ENCODE peak calls at places on chromosome 11, in four cellular contexts. E, F, K and B are unnamed samples.
A peak's percentile ranks its signal among the peaks of the same experiment; 100 is the strongest.

GRCh38 chr11:4094348-4095291 is at the start of gene RRM1:
- DNase-seq in F (peak; percentile 97), E (peak; percentile 93), K (peak; percentile 94), B (peak; percentile 95)

GRCh38 chr11:79314906-79315689 is 125.7 kb downstream of the TENM4 start:
- DNase-seq in F (peak; percentile 6), E (no peak), K (no peak), B (peak; percentile 41)

GRCh38 chr11:48103621-48104561 is 112.7 kb upstream of the OR4B1 start:
- DNase-seq in F (no peak), K (no peak), E (no peak), B (peak; percentile 13)

GRCh38 chr11:2653930-2654739 is 45.7 kb downstream of the KCNQ1OT1 start:
- DNase-seq in E (no peak), K (peak; percentile 22), F (no peak), B (no peak)

GRCh38 chr11:3188496-3189192 is 23.5 kb upstream of the OSBPL5 start:
- DNase-seq in E (no peak), K (no peak), F (no peak), B (no peak)

GRCh38 chr11:69170704-69171103 is 15.0 kb downstream of the SMIM38 start:
- DNase-seq in F (no peak), K (no peak), E (no peak), B (no peak)

GRCh38 chr11:10913996-10914514 is 56.2 kb upstream of the ZBED5 start:
- DNase-seq in E (no peak), K (no peak), F (no peak), B (no peak)

GRCh38 chr11:44006882-44007495 is 40.8 kb upstream of the ACCSL start:
- DNase-seq in F (no peak), E (no peak), K (no peak), B (no peak)

GRCh38 chr11:131253142-131253884 is 117.1 kb upstream of the NTM start:
- DNase-seq in E (no peak), K (no peak), F (no peak), B (no peak)

GRCh38 chr11:368414-369335 is 624 bp upstream of the B4GALNT4 start:
- DNase-seq in K (peak; percentile 67), F (peak; percentile 37), E (peak; percentile 48), B (peak; percentile 18)

GRCh38 chr11:36149538-36150242 is 139.5 kb downstream of the COMMD9 start:
- DNase-seq in F (peak; percentile 90), E (peak; percentile 98), K (peak; percentile 61), B (peak; percentile 100)

GRCh38 chr11:33179431-33179830 is 18.2 kb upstream of the CSTF3 start:
- DNase-seq in F (no peak), K (no peak), E (no peak), B (no peak)

GRCh38 chr11:104813532-104813931 is 84.7 kb downstream of the CASP12 start:
- DNase-seq in K (no peak), F (no peak), E (no peak), B (no peak)

GRCh38 chr11:112655386-112655785 is 305.8 kb upstream of the NCAM1 start:
- DNase-seq in K (no peak), F (peak; percentile 1), E (no peak), B (peak; percentile 2)

GRCh38 chr11:35165416-35166368 is 26.7 kb downstream of the CD44 start:
- DNase-seq in F (no peak), E (no peak), K (no peak), B (peak; percentile 50)

GRCh38 chr11:68314886-68315580 is 2.6 kb downstream of the LRP5 start:
- DNase-seq in K (peak; percentile 57), E (no peak), F (peak; percentile 72), B (peak; percentile 59)

GRCh38 chr11:1178201-1178885 is 20.6 kb downstream of the MUC5AC start:
- DNase-seq in K (no peak), E (no peak), F (no peak), B (no peak)

GRCh38 chr11:58059011-58059358 is 28.2 kb downstream of the OR6Q1 start:
- DNase-seq in E (no peak), K (no peak), F (no peak), B (peak; percentile 92)

GRCh38 chr11:13053255-13053917 is 44.3 kb downstream of the RASSF10 start:
- DNase-seq in E (peak; percentile 22), K (no peak), F (no peak), B (no peak)

GRCh38 chr11:134662629-134663360 is 250.8 kb upstream of the B3GAT1 start:
- DNase-seq in K (no peak), F (no peak), E (no peak), B (no peak)

GRCh38 chr11:23976369-23976768 is 520.5 kb upstream of the LUZP2 start:
- DNase-seq in K (no peak), E (no peak), F (no peak), B (peak; percentile 7)

GRCh38 chr11:63560506-63561179 is 2.5 kb downstream of the PLAAT2 start:
- DNase-seq in K (no peak), F (no peak), E (no peak), B (no peak)

GRCh38 chr11:72848846-72849466 is 34.7 kb downstream of the ATG16L2 start:
- DNase-seq in E (peak; percentile 54), K (peak; percentile 55), F (peak; percentile 58), B (peak; percentile 60)

GRCh38 chr11:111308140-111308539 is 9.8 kb downstream of the POU2AF3 start:
- DNase-seq in E (peak; percentile 20), F (no peak), K (no peak), B (peak; percentile 39)

GRCh38 chr11:114008331-114008730 is 33.4 kb downstream of the HTR3A start:
- DNase-seq in F (no peak), K (no peak), E (no peak), B (no peak)
- TF ChIP-seq RFX5 in F (no peak), K (no peak), E (no peak), B (no peak)

GRCh38 chr11:129278586-129279319 is 86.6 kb upstream of the ARHGAP32 start:
- DNase-seq in E (no peak), F (no peak), K (peak; percentile 77), B (no peak)
- TF ChIP-seq RFX5 in E (no peak), F (no peak), K (no peak), B (no peak)

GRCh38 chr11:86670179-86670578 is 2.2 kb downstream of the ME3 start:
- DNase-seq in K (no peak), E (no peak), F (no peak), B (peak; percentile 43)
- TF ChIP-seq RFX5 in K (no peak), E (no peak), F (no peak), B (no peak)

GRCh38 chr11:9231848-9232177 is 33.3 kb downstream of the DENND5A start:
- DNase-seq in E (no peak), F (no peak), K (no peak), B (peak; percentile 72)
- TF ChIP-seq RFX5 in E (no peak), F (no peak), K (no peak), B (no peak)

GRCh38 chr11:6458352-6458751 is 15.4 kb downstream of the TRIM3 start:
- DNase-seq in K (no peak), E (no peak), F (no peak), B (no peak)
- TF ChIP-seq RFX5 in K (no peak), E (no peak), F (no peak), B (no peak)

GRCh38 chr11:95925011-95925410 is 1.1 kb upstream of the MTMR2 start:
- DNase-seq in E (peak; percentile 18), F (peak; percentile 72), K (no peak), B (peak; percentile 34)
- TF ChIP-seq RFX5 in E (no peak), F (no peak), K (no peak), B (no peak)

GRCh38 chr11:93668171-93668570 is 6.7 kb downstream of the CEP295 start:
- DNase-seq in K (no peak), E (no peak), F (no peak), B (peak; percentile 5)

GRCh38 chr11:93662177-93662575 is 694 bp downstream of the CEP295 start:
- DNase-seq in K (no peak), F (peak; percentile 23), E (no peak), B (no peak)

GRCh38 chr11:93659841-93660240 is 1.6 kb upstream of the CEP295 start:
- DNase-seq in E (no peak), K (no peak), F (no peak), B (peak; percentile 36)

GRCh38 chr11:93659216-93659615 is 2.3 kb upstream of the CEP295 start:
- DNase-seq in E (no peak), F (no peak), K (no peak), B (no peak)

GRCh38 chr11:93663021-93663420 is 1.5 kb downstream of the CEP295 start:
- DNase-seq in F (peak; percentile 14), E (no peak), K (no peak), B (no peak)
- TF ChIP-seq RFX5 in F (no peak), E (no peak), K (no peak), B (no peak)